ENCODE peak calls at places on chromosomes 7 and 10, in ten cellular contexts. P is T47D; R is A549; W is NCI-H2081; S is AG10803; H is naive thymus-derived CD8-positive, alpha-beta T cell; N is memory B cell; O is GM04504; A is activated effector memory CD4-positive, alpha-beta T cell treated with anti-CD3 and anti-CD28 coated beads, Interleukin-2, amount 50 U/mL, for 16 hours; F is NCI-H1694 treated with DMSO at 0.1 percent for 48 hours. K is an unnamed sample.

GRCh38 chr10:114665406-114665805 is 7.3 kb upstream of the ABLIM1 start:
- DNase-seq in P (no peak), R (no peak), W (no peak), S (no peak), H (no peak), N (no peak), O (no peak), A (no peak), F (no peak), K (no peak)

GRCh38 chr7:142454862-142455261 is 197.0 kb upstream of the PRSS58 start:
- DNase-seq in P (no peak), R (no peak), W (no peak), S (no peak), H (no peak), N (no peak), O (no peak), A (peak), F (no peak), K (no peak)

GRCh38 chr7:51243631-51244030 is 73.0 kb downstream of the COBL start:
- DNase-seq in P (no peak), R (no peak), W (no peak), S (no peak), H (no peak), N (no peak), O (no peak), A (no peak), F (no peak), K (no peak)

GRCh38 chr10:92849234-92849525 is 860 bp downstream of the EXOC6 start:
- DNase-seq in P (no peak), R (peak), W (peak), S (no peak), H (no peak), N (no peak), O (no peak), A (no peak), F (peak), K (no peak)

GRCh38 chr10:110355922-110356627 is 51.4 kb upstream of the SMNDC1 start:
- DNase-seq in P (no peak), R (no peak), W (no peak), S (no peak), H (no peak), N (peak), O (no peak), A (peak), F (no peak), K (peak)

GRCh38 chr7:144057954-144058353 is 9.2 kb downstream of the OR2A5 start:
- DNase-seq in P (no peak), R (peak), W (no peak), S (no peak), H (no peak), N (no peak), O (no peak), A (no peak), F (no peak), K (no peak)

GRCh38 chr7:20114463-20114862 is 102.7 kb downstream of the MACC1 start:
- DNase-seq in P (peak), R (no peak), W (no peak), S (peak), H (no peak), N (peak), O (peak), A (no peak), F (no peak), K (no peak)

GRCh38 chr10:93999401-93999851 is 5.7 kb downstream of the PLCE1 start:
- DNase-seq in P (no peak), R (no peak), W (no peak), S (peak), H (no peak), N (no peak), O (peak), A (no peak), F (no peak), K (no peak)

GRCh38 chr7:81507231-81507630 is 262.6 kb downstream of the HGF start:
- DNase-seq in P (no peak), R (no peak), W (no peak), S (no peak), H (no peak), N (no peak), O (no peak), A (no peak), F (no peak), K (no peak)

GRCh38 chr10:132808247-132808567 is 22.3 kb upstream of the NKX6-2 start:
- DNase-seq in P (no peak), R (no peak), W (no peak), S (no peak), H (no peak), N (no peak), O (no peak), A (no peak), F (no peak), K (no peak)

GRCh38 chr7:17307558-17307957 is 9.1 kb downstream of the AHR start:
- DNase-seq in P (no peak), R (no peak), W (no peak), S (peak), H (no peak), N (no peak), O (no peak), A (no peak), F (no peak), K (no peak)

GRCh38 chr7:132270517-132270916 is 305.8 kb downstream of the PLXNA4 start:
- DNase-seq in P (no peak), R (no peak), W (no peak), S (no peak), H (no peak), N (no peak), O (no peak), A (no peak), F (no peak), K (no peak)

GRCh38 chr10:62585211-62585758 is 211.1 kb downstream of the ZNF365 start:
- DNase-seq in P (no peak), R (no peak), W (no peak), S (no peak), H (no peak), N (no peak), O (no peak), A (no peak), F (no peak), K (no peak)

GRCh38 chr10:122649903-122650302 is 49.7 kb downstream of the C10orf120 start:
- DNase-seq in P (no peak), R (no peak), W (no peak), S (no peak), H (no peak), N (no peak), O (no peak), A (peak), F (no peak), K (no peak)

GRCh38 chr7:64544010-64544409 is 18.9 kb downstream of the ZNF680 start:
- DNase-seq in P (no peak), R (no peak), W (no peak), S (no peak), H (no peak), N (no peak), O (no peak), A (no peak), F (no peak), K (no peak)

GRCh38 chr7:111107576-111107975 is 16.6 kb downstream of the LRRN3 start:
- DNase-seq in P (no peak), R (no peak), W (no peak), S (peak), H (no peak), N (no peak), O (no peak), A (no peak), F (no peak), K (no peak)

GRCh38 chr7:157687158-157687557 is 350.4 kb downstream of the DNAJB6 start:
- DNase-seq in P (no peak), R (no peak), W (no peak), S (no peak), H (no peak), N (no peak), O (no peak), A (peak), F (no peak), K (no peak)

GRCh38 chr10:12874501-12874900 is 127.0 kb downstream of the CCDC3 start:
- DNase-seq in P (no peak), R (no peak), W (no peak), S (no peak), H (no peak), N (no peak), O (no peak), A (no peak), F (no peak), K (no peak)

GRCh38 chr7:116180302-116180701 is 30.0 kb upstream of the TES start:
- DNase-seq in P (peak), R (peak), W (peak), S (peak), H (peak), N (no peak), O (no peak), A (no peak), F (no peak), K (peak)

GRCh38 chr10:43671659-43672555 is 23.2 kb upstream of the ZNF32 start:
- DNase-seq in P (peak), R (peak), W (peak), S (peak), H (peak), N (peak), O (no peak), A (peak), F (peak), K (peak)

GRCh38 chr10:113045155-113046055 is 95.4 kb downstream of the TCF7L2 start:
- DNase-seq in P (no peak), R (no peak), W (no peak), S (peak), H (no peak), N (no peak), O (peak), A (no peak), F (no peak), K (no peak)

GRCh38 chr10:17835688-17836087 is 26.5 kb downstream of the MRC1 start:
- DNase-seq in P (no peak), R (peak), W (no peak), S (peak), H (no peak), N (no peak), O (peak), A (no peak), F (no peak), K (no peak)

GRCh38 chr7:26343837-26344236 is 52.2 kb downstream of the SNX10 start:
- DNase-seq in P (no peak), R (no peak), W (no peak), S (no peak), H (no peak), N (no peak), O (no peak), A (no peak), F (no peak), K (no peak)

GRCh38 chr7:372939-373791 is 83.2 kb downstream of the FOXL3 start:
- DNase-seq in P (no peak), R (no peak), W (no peak), S (no peak), H (no peak), N (no peak), O (no peak), A (no peak), F (no peak), K (no peak)

GRCh38 chr7:89094269-89094668 is 298.7 kb upstream of the TEX47 start:
- DNase-seq in P (no peak), R (no peak), W (no peak), S (no peak), H (no peak), N (no peak), O (no peak), A (no peak), F (no peak), K (no peak)

GRCh38 chr7:151081170-151082101 is 827 bp upstream of the FASTK start:
- DNase-seq in P (no peak), R (no peak), W (peak), S (no peak), H (no peak), N (no peak), O (no peak), A (no peak), F (no peak), K (no peak)

GRCh38 chr7:2049782-2050510 is 182.8 kb downstream of the MAD1L1 start:
- DNase-seq in P (no peak), R (no peak), W (no peak), S (no peak), H (no peak), N (no peak), O (no peak), A (no peak), F (no peak), K (no peak)

GRCh38 chr7:17247357-17247756 is 51.1 kb upstream of the AHR start:
- DNase-seq in P (no peak), R (no peak), W (no peak), S (no peak), H (no peak), N (no peak), O (no peak), A (no peak), F (no peak), K (no peak)

GRCh38 chr7:12389089-12389700 is 14.5 kb downstream of the VWDE start:
- DNase-seq in P (peak), R (peak), W (peak), S (peak), H (peak), N (no peak), O (peak), A (peak), F (peak), K (peak)

GRCh38 chr10:4470231-4470840 is 355.7 kb upstream of the AKR1E2 start:
- DNase-seq in P (no peak), R (no peak), W (no peak), S (peak), H (no peak), N (no peak), O (peak), A (no peak), F (no peak), K (no peak)

GRCh38 chr10:110083884-110084283 is 76.1 kb downstream of the ADD3 start:
- DNase-seq in P (no peak), R (no peak), W (no peak), S (peak), H (no peak), N (no peak), O (no peak), A (no peak), F (no peak), K (no peak)

GRCh38 chr7:101747058-101747617 is 70.3 kb upstream of the CUX1 start:
- DNase-seq in P (no peak), R (no peak), W (no peak), S (no peak), H (no peak), N (no peak), O (no peak), A (no peak), F (no peak), K (no peak)

GRCh38 chr7:32892521-32893224 is 1.1 kb upstream of the KBTBD2 start:
- DNase-seq in P (no peak), R (no peak), W (peak), S (peak), H (peak), N (peak), O (no peak), A (peak), F (peak), K (peak)

GRCh38 chr7:134856692-134857091 is 77.3 kb downstream of the CALD1 start:
- DNase-seq in P (no peak), R (no peak), W (no peak), S (peak), H (no peak), N (no peak), O (no peak), A (no peak), F (no peak), K (no peak)

GRCh38 chr10:129122846-129123245 is 344.2 kb upstream of the MGMT start:
- DNase-seq in P (no peak), R (no peak), W (no peak), S (no peak), H (no peak), N (no peak), O (no peak), A (no peak), F (no peak), K (no peak)